ENCODE peak calls at places on chromosomes 2 and 18, in nine cellular contexts. One of them, this sample, is unnamed.

GRCh38 chr2:195021704-195022513 is 635.1 kb upstream of the SLC39A10 start:
- DNase-seq in putamen: no peak
- DNase-seq in activated T-cell treated with anti-CD3 and anti-CD28 coated beads for 24 hours: no peak
- DNase-seq in AG09309: no peak
- DNase-seq in NCI-H2081: no peak
- DNase-seq in lung: no peak
- DNase-seq in KBM-7: no peak
- DNase-seq in GM20000: no peak
- DNase-seq in iris pigment epithelial cell: no peak
- DNase-seq in this sample: no peak

GRCh38 chr2:184765048-184765881 is 166.9 kb downstream of the ZNF804A start:
- DNase-seq in iris pigment epithelial cell: peak
- DNase-seq in NCI-H2081: no peak
- DNase-seq in GM20000: no peak
- DNase-seq in activated T-cell treated with anti-CD3 and anti-CD28 coated beads for 24 hours: no peak
- DNase-seq in KBM-7: no peak
- DNase-seq in lung: no peak
- DNase-seq in putamen: no peak
- DNase-seq in AG09309: no peak
- DNase-seq in this sample: no peak

GRCh38 chr2:11637546-11637945 is 32.4 kb downstream of the NTSR2 start:
- DNase-seq in iris pigment epithelial cell: no peak
- DNase-seq in activated T-cell treated with anti-CD3 and anti-CD28 coated beads for 24 hours: no peak
- DNase-seq in GM20000: no peak
- DNase-seq in AG09309: no peak
- DNase-seq in putamen: no peak
- DNase-seq in NCI-H2081: no peak
- DNase-seq in KBM-7: no peak
- DNase-seq in lung: no peak
- DNase-seq in this sample: no peak

GRCh38 chr2:235286624-235287368 is 207.0 kb upstream of the AGAP1 start:
- DNase-seq in putamen: no peak
- DNase-seq in NCI-H2081: no peak
- DNase-seq in lung: no peak
- DNase-seq in GM20000: no peak
- DNase-seq in iris pigment epithelial cell: no peak
- DNase-seq in AG09309: no peak
- DNase-seq in activated T-cell treated with anti-CD3 and anti-CD28 coated beads for 24 hours: no peak
- DNase-seq in KBM-7: no peak
- DNase-seq in this sample: no peak

GRCh38 chr2:154439156-154439555 is 259.3 kb upstream of the KCNJ3 start:
- DNase-seq in lung: no peak
- DNase-seq in GM20000: no peak
- DNase-seq in putamen: no peak
- DNase-seq in AG09309: no peak
- DNase-seq in activated T-cell treated with anti-CD3 and anti-CD28 coated beads for 24 hours: no peak
- DNase-seq in NCI-H2081: no peak
- DNase-seq in KBM-7: no peak
- DNase-seq in iris pigment epithelial cell: no peak
- DNase-seq in this sample: no peak

GRCh38 chr18:11849279-11849678 is 1.9 kb upstream of the CHMP1B start:
- DNase-seq in putamen: no peak
- DNase-seq in activated T-cell treated with anti-CD3 and anti-CD28 coated beads for 24 hours: no peak
- DNase-seq in NCI-H2081: no peak
- DNase-seq in lung: no peak
- DNase-seq in AG09309: no peak
- DNase-seq in KBM-7: no peak
- DNase-seq in GM20000: no peak
- DNase-seq in iris pigment epithelial cell: no peak
- DNase-seq in this sample: no peak

GRCh38 chr2:147174824-147175254 is 670.0 kb upstream of the ACVR2A start:
- DNase-seq in lung: no peak
- DNase-seq in NCI-H2081: no peak
- DNase-seq in putamen: no peak
- DNase-seq in activated T-cell treated with anti-CD3 and anti-CD28 coated beads for 24 hours: no peak
- DNase-seq in KBM-7: no peak
- DNase-seq in iris pigment epithelial cell: no peak
- DNase-seq in GM20000: no peak
- DNase-seq in AG09309: no peak
- DNase-seq in this sample: no peak

GRCh38 chr18:6004683-6005082 is 109.4 kb upstream of the TMEM200C start:
- DNase-seq in iris pigment epithelial cell: no peak
- DNase-seq in KBM-7: no peak
- DNase-seq in putamen: no peak
- DNase-seq in NCI-H2081: no peak
- DNase-seq in GM20000: peak
- DNase-seq in lung: no peak
- DNase-seq in AG09309: no peak
- DNase-seq in activated T-cell treated with anti-CD3 and anti-CD28 coated beads for 24 hours: no peak
- DNase-seq in this sample: no peak

GRCh38 chr18:58501033-58501432 is 127.9 kb downstream of the ALPK2 start:
- DNase-seq in KBM-7: no peak
- DNase-seq in iris pigment epithelial cell: no peak
- DNase-seq in activated T-cell treated with anti-CD3 and anti-CD28 coated beads for 24 hours: no peak
- DNase-seq in putamen: no peak
- DNase-seq in AG09309: no peak
- DNase-seq in lung: no peak
- DNase-seq in NCI-H2081: no peak
- DNase-seq in GM20000: no peak
- DNase-seq in this sample: no peak